ENCODE peak calls at places on chromosomes 6 and 20, in seven cellular contexts. G, H, S, F, N, D and P are unnamed samples.

GRCh38 chr6:35328108-35328723 is 14.1 kb upstream of the PPARD start:
- DNase-seq in H (peak; percentile 31), G (no peak), D (no peak), N (no peak), S (no peak), F (no peak), P (no peak)

GRCh38 chr6:96184798-96185197 is 169.0 kb downstream of the FUT9 start:
- DNase-seq in D (no peak), G (no peak), N (no peak), F (no peak), S (no peak), H (no peak), P (no peak)

GRCh38 chr20:1946762-1947534 is 46.9 kb downstream of the PDYN start:
- DNase-seq in S (no peak), D (no peak), N (no peak), H (no peak), F (peak; percentile 60), G (no peak), P (peak; percentile 10)

GRCh38 chr6:111096246-111096645 is 8.9 kb downstream of the SLC16A10 start:
- DNase-seq in S (no peak), N (peak; percentile 37), H (peak; percentile 86), F (no peak), D (peak; percentile 29), G (peak; percentile 58), P (no peak)

GRCh38 chr6:45830441-45831139 is 185.1 kb downstream of the CLIC5 start:
- DNase-seq in S (peak; percentile 37), H (no peak), G (peak; percentile 88), D (no peak), F (peak; percentile 69), N (no peak), P (no peak)

GRCh38 chr20:12715371-12715770 is 293.4 kb upstream of the SPTLC3 start:
- DNase-seq in G (no peak), F (no peak), N (no peak), S (no peak), H (no peak), D (no peak), P (no peak)

GRCh38 chr20:36572701-36573102 is 695 bp upstream of the TGIF2 start:
- DNase-seq in S (no peak), N (no peak), D (peak; percentile 64), F (no peak), G (peak; percentile 87), H (peak; percentile 48), P (no peak)

GRCh38 chr6:2478200-2478599 is 232.8 kb upstream of the GMDS start:
- DNase-seq in F (peak; percentile 36), H (no peak), G (no peak), N (no peak), D (no peak), S (no peak), P (no peak)